ENCODE peak calls at places on chromosomes 7 and 10, in seven cellular contexts. One of them, this sample, is unnamed.
A peak's percentile ranks its signal among the peaks of the same experiment; 100 is the strongest.

GRCh38 chr10:88670497-88670896 is 6.3 kb downstream of the LIPF start:
- DNase-seq in posterior cingulate gyrus: no peak
- DNase-seq in RWPE1: no peak
- DNase-seq in amniotic stem cell: no peak
- DNase-seq in stimulated activated CD4-positive, alpha-beta T cell treated with anti-CD3 and anti-CD28 coated beads, TNF-alpha, amount 100 ng/mL, for 24 hours: no peak
- DNase-seq in fibroblast of the aortic adventitia: no peak
- DNase-seq in ascending aorta: no peak
- DNase-seq in this sample: no peak

GRCh38 chr7:30474893-30475292 is 3.7 kb downstream of the NOD1 start:
- DNase-seq in ascending aorta: no peak
- DNase-seq in RWPE1: no peak
- DNase-seq in fibroblast of the aortic adventitia: peak; percentile 99
- DNase-seq in amniotic stem cell: no peak
- DNase-seq in stimulated activated CD4-positive, alpha-beta T cell treated with anti-CD3 and anti-CD28 coated beads, TNF-alpha, amount 100 ng/mL, for 24 hours: no peak
- DNase-seq in posterior cingulate gyrus: no peak
- DNase-seq in this sample: no peak

GRCh38 chr7:156368053-156368452 is 272.5 kb upstream of the RNF32 start:
- DNase-seq in amniotic stem cell: no peak
- DNase-seq in posterior cingulate gyrus: no peak
- DNase-seq in stimulated activated CD4-positive, alpha-beta T cell treated with anti-CD3 and anti-CD28 coated beads, TNF-alpha, amount 100 ng/mL, for 24 hours: no peak
- DNase-seq in RWPE1: no peak
- DNase-seq in fibroblast of the aortic adventitia: no peak
- DNase-seq in ascending aorta: no peak
- DNase-seq in this sample: no peak

GRCh38 chr10:12684784-12685183 is 316.7 kb downstream of the CCDC3 start:
- DNase-seq in posterior cingulate gyrus: no peak
- DNase-seq in amniotic stem cell: no peak
- DNase-seq in RWPE1: no peak
- DNase-seq in fibroblast of the aortic adventitia: no peak
- DNase-seq in stimulated activated CD4-positive, alpha-beta T cell treated with anti-CD3 and anti-CD28 coated beads, TNF-alpha, amount 100 ng/mL, for 24 hours: no peak
- DNase-seq in ascending aorta: no peak
- DNase-seq in this sample: no peak

GRCh38 chr7:151251328-151251925 is 2.9 kb upstream of the SMARCD3 start:
- DNase-seq in stimulated activated CD4-positive, alpha-beta T cell treated with anti-CD3 and anti-CD28 coated beads, TNF-alpha, amount 100 ng/mL, for 24 hours: no peak
- DNase-seq in fibroblast of the aortic adventitia: peak; percentile 62
- DNase-seq in posterior cingulate gyrus: no peak
- DNase-seq in ascending aorta: no peak
- DNase-seq in RWPE1: peak; percentile 44
- DNase-seq in amniotic stem cell: no peak
- DNase-seq in this sample: no peak

GRCh38 chr7:69893915-69894314 is 295.6 kb downstream of the AUTS2 start:
- DNase-seq in fibroblast of the aortic adventitia: peak; percentile 26
- DNase-seq in amniotic stem cell: no peak
- DNase-seq in ascending aorta: no peak
- DNase-seq in stimulated activated CD4-positive, alpha-beta T cell treated with anti-CD3 and anti-CD28 coated beads, TNF-alpha, amount 100 ng/mL, for 24 hours: no peak
- DNase-seq in RWPE1: no peak
- DNase-seq in posterior cingulate gyrus: no peak
- DNase-seq in this sample: no peak

GRCh38 chr10:110636572-110636931 is 7.6 kb upstream of the RBM20 start:
- DNase-seq in stimulated activated CD4-positive, alpha-beta T cell treated with anti-CD3 and anti-CD28 coated beads, TNF-alpha, amount 100 ng/mL, for 24 hours: no peak
- DNase-seq in amniotic stem cell: no peak
- DNase-seq in ascending aorta: no peak
- DNase-seq in RWPE1: no peak
- DNase-seq in fibroblast of the aortic adventitia: no peak
- DNase-seq in posterior cingulate gyrus: no peak
- DNase-seq in this sample: no peak

GRCh38 chr10:133565441-133566294 is at the start of gene SYCE1:
- DNase-seq in RWPE1: no peak
- DNase-seq in fibroblast of the aortic adventitia: no peak
- DNase-seq in stimulated activated CD4-positive, alpha-beta T cell treated with anti-CD3 and anti-CD28 coated beads, TNF-alpha, amount 100 ng/mL, for 24 hours: no peak
- DNase-seq in posterior cingulate gyrus: no peak
- DNase-seq in amniotic stem cell: no peak
- DNase-seq in ascending aorta: no peak
- DNase-seq in this sample: no peak

GRCh38 chr10:572066-572465 is 117.4 kb downstream of the DIP2C start:
- DNase-seq in posterior cingulate gyrus: no peak
- DNase-seq in fibroblast of the aortic adventitia: no peak
- DNase-seq in ascending aorta: no peak
- DNase-seq in RWPE1: no peak
- DNase-seq in stimulated activated CD4-positive, alpha-beta T cell treated with anti-CD3 and anti-CD28 coated beads, TNF-alpha, amount 100 ng/mL, for 24 hours: no peak
- DNase-seq in amniotic stem cell: no peak
- DNase-seq in this sample: no peak

GRCh38 chr10:58063854-58064480 is 203.7 kb downstream of the IPMK start:
- DNase-seq in amniotic stem cell: no peak
- DNase-seq in RWPE1: no peak
- DNase-seq in fibroblast of the aortic adventitia: no peak
- DNase-seq in ascending aorta: no peak
- DNase-seq in stimulated activated CD4-positive, alpha-beta T cell treated with anti-CD3 and anti-CD28 coated beads, TNF-alpha, amount 100 ng/mL, for 24 hours: no peak
- DNase-seq in posterior cingulate gyrus: no peak
- DNase-seq in this sample: no peak

GRCh38 chr7:67377939-67378862 is 381.6 kb downstream of the TYW1 start:
- DNase-seq in ascending aorta: no peak
- DNase-seq in stimulated activated CD4-positive, alpha-beta T cell treated with anti-CD3 and anti-CD28 coated beads, TNF-alpha, amount 100 ng/mL, for 24 hours: peak; percentile 16
- DNase-seq in fibroblast of the aortic adventitia: peak; percentile 61
- DNase-seq in posterior cingulate gyrus: peak; percentile 60
- DNase-seq in amniotic stem cell: peak; percentile 28
- DNase-seq in RWPE1: peak; percentile 29
- DNase-seq in this sample: no peak

GRCh38 chr7:151065516-151065915 is 6.1 kb downstream of the SLC4A2 start:
- DNase-seq in stimulated activated CD4-positive, alpha-beta T cell treated with anti-CD3 and anti-CD28 coated beads, TNF-alpha, amount 100 ng/mL, for 24 hours: no peak
- DNase-seq in RWPE1: no peak
- DNase-seq in fibroblast of the aortic adventitia: no peak
- DNase-seq in ascending aorta: no peak
- DNase-seq in posterior cingulate gyrus: no peak
- DNase-seq in amniotic stem cell: no peak
- DNase-seq in this sample: no peak

GRCh38 chr7:43871064-43871463 is 1.7 kb upstream of the MRPS24 start:
- DNase-seq in amniotic stem cell: no peak
- DNase-seq in RWPE1: no peak
- DNase-seq in fibroblast of the aortic adventitia: no peak
- DNase-seq in stimulated activated CD4-positive, alpha-beta T cell treated with anti-CD3 and anti-CD28 coated beads, TNF-alpha, amount 100 ng/mL, for 24 hours: no peak
- DNase-seq in posterior cingulate gyrus: no peak
- DNase-seq in ascending aorta: no peak
- DNase-seq in this sample: no peak

GRCh38 chr10:128553755-128554154 is 427.5 kb upstream of the MKI67 start:
- DNase-seq in posterior cingulate gyrus: no peak
- DNase-seq in ascending aorta: no peak
- DNase-seq in RWPE1: no peak
- DNase-seq in stimulated activated CD4-positive, alpha-beta T cell treated with anti-CD3 and anti-CD28 coated beads, TNF-alpha, amount 100 ng/mL, for 24 hours: no peak
- DNase-seq in amniotic stem cell: no peak
- DNase-seq in fibroblast of the aortic adventitia: no peak
- DNase-seq in this sample: no peak

GRCh38 chr10:131211146-131211545 is 100.4 kb downstream of the TCERG1L start:
- DNase-seq in posterior cingulate gyrus: no peak
- DNase-seq in ascending aorta: no peak
- DNase-seq in RWPE1: no peak
- DNase-seq in fibroblast of the aortic adventitia: no peak
- DNase-seq in stimulated activated CD4-positive, alpha-beta T cell treated with anti-CD3 and anti-CD28 coated beads, TNF-alpha, amount 100 ng/mL, for 24 hours: no peak
- DNase-seq in amniotic stem cell: no peak
- DNase-seq in this sample: no peak

GRCh38 chr10:18020523-18020922 is 68.8 kb downstream of the SLC39A12 start:
- DNase-seq in amniotic stem cell: no peak
- DNase-seq in fibroblast of the aortic adventitia: no peak
- DNase-seq in ascending aorta: no peak
- DNase-seq in posterior cingulate gyrus: no peak
- DNase-seq in stimulated activated CD4-positive, alpha-beta T cell treated with anti-CD3 and anti-CD28 coated beads, TNF-alpha, amount 100 ng/mL, for 24 hours: no peak
- DNase-seq in RWPE1: no peak
- DNase-seq in this sample: no peak

GRCh38 chr10:14416308-14416700 is 85.6 kb upstream of the FRMD4A start:
- DNase-seq in amniotic stem cell: no peak
- DNase-seq in posterior cingulate gyrus: no peak
- DNase-seq in fibroblast of the aortic adventitia: peak; percentile 19
- DNase-seq in RWPE1: peak; percentile 56
- DNase-seq in ascending aorta: no peak
- DNase-seq in stimulated activated CD4-positive, alpha-beta T cell treated with anti-CD3 and anti-CD28 coated beads, TNF-alpha, amount 100 ng/mL, for 24 hours: no peak
- DNase-seq in this sample: no peak

GRCh38 chr7:79504607-79505389 is 51.3 kb upstream of the MAGI2 start:
- DNase-seq in amniotic stem cell: no peak
- DNase-seq in ascending aorta: no peak
- DNase-seq in posterior cingulate gyrus: no peak
- DNase-seq in fibroblast of the aortic adventitia: no peak
- DNase-seq in stimulated activated CD4-positive, alpha-beta T cell treated with anti-CD3 and anti-CD28 coated beads, TNF-alpha, amount 100 ng/mL, for 24 hours: no peak
- DNase-seq in RWPE1: no peak
- DNase-seq in this sample: no peak

GRCh38 chr7:111741811-111742240 is 179.5 kb upstream of the IMMP2L start:
- DNase-seq in fibroblast of the aortic adventitia: peak; percentile 82
- DNase-seq in posterior cingulate gyrus: no peak
- DNase-seq in stimulated activated CD4-positive, alpha-beta T cell treated with anti-CD3 and anti-CD28 coated beads, TNF-alpha, amount 100 ng/mL, for 24 hours: peak; percentile 1
- DNase-seq in ascending aorta: no peak
- DNase-seq in RWPE1: peak; percentile 77
- DNase-seq in amniotic stem cell: no peak
- DNase-seq in this sample: no peak

GRCh38 chr10:113746188-113746950 is 5.1 kb upstream of the PLEKHS1 start:
- DNase-seq in stimulated activated CD4-positive, alpha-beta T cell treated with anti-CD3 and anti-CD28 coated beads, TNF-alpha, amount 100 ng/mL, for 24 hours: no peak
- DNase-seq in amniotic stem cell: no peak
- DNase-seq in RWPE1: no peak
- DNase-seq in ascending aorta: no peak
- DNase-seq in posterior cingulate gyrus: no peak
- DNase-seq in fibroblast of the aortic adventitia: peak; percentile 18
- DNase-seq in this sample: no peak

GRCh38 chr7:25742287-25742686 is 409.7 kb upstream of the NFE2L3 start:
- DNase-seq in amniotic stem cell: no peak
- DNase-seq in ascending aorta: no peak
- DNase-seq in posterior cingulate gyrus: no peak
- DNase-seq in fibroblast of the aortic adventitia: no peak
- DNase-seq in stimulated activated CD4-positive, alpha-beta T cell treated with anti-CD3 and anti-CD28 coated beads, TNF-alpha, amount 100 ng/mL, for 24 hours: no peak
- DNase-seq in RWPE1: no peak
- DNase-seq in this sample: no peak